ENCODE peak calls at places on chromosome 11, in six cellular contexts. M, H, N, F, R and B are unnamed samples.

GRCh38 chr11:61489833-61490585 is 18.5 kb upstream of the LRRC10B start:
- DNase-seq in M (peak), H (peak), N (no peak), F (no peak), R (peak), B (peak)

GRCh38 chr11:44567876-44568256 is 2.4 kb downstream of the CD82 start:
- DNase-seq in M (no peak), H (no peak), N (no peak), F (no peak), R (no peak), B (no peak)

GRCh38 chr11:92782806-92783205 is 186.6 kb upstream of the MTNR1B start:
- DNase-seq in M (no peak), H (no peak), N (no peak), F (no peak), R (no peak), B (no peak)

GRCh38 chr11:103661991-103662390 is 374.4 kb upstream of the DDI1 start:
- DNase-seq in M (no peak), H (no peak), N (no peak), F (no peak), R (no peak), B (no peak)

GRCh38 chr11:61840371-61840770 is 12.3 kb downstream of the FADS2 start:
- DNase-seq in M (no peak), H (no peak), N (no peak), F (no peak), R (no peak), B (no peak)

GRCh38 chr11:22276535-22276934 is 61.6 kb upstream of the SLC17A6 start:
- DNase-seq in M (no peak), H (no peak), N (no peak), F (no peak), R (no peak), B (no peak)

GRCh38 chr11:89175796-89176195 is 1.9 kb upstream of the TYR start:
- DNase-seq in M (peak), H (no peak), N (no peak), F (no peak), R (no peak), B (peak)

GRCh38 chr11:2590131-2590950 is 109.5 kb downstream of the KCNQ1OT1 start:
- DNase-seq in M (no peak), H (no peak), N (no peak), F (no peak), R (no peak), B (no peak)

GRCh38 chr11:129593098-129593497 is 217.4 kb downstream of the BARX2 start:
- DNase-seq in M (peak), H (no peak), N (peak), F (no peak), R (peak), B (peak)

GRCh38 chr11:72349616-72350218 is 84.6 kb downstream of the CLPB start:
- DNase-seq in M (no peak), H (no peak), N (no peak), F (peak), R (no peak), B (no peak)

GRCh38 chr11:122655527-122656072 is at the start of gene UBASH3B:
- DNase-seq in M (peak), H (peak), N (peak), F (peak), R (peak), B (peak)

GRCh38 chr11:43649921-43650320 is 30.6 kb upstream of the HSD17B12 start:
- DNase-seq in M (no peak), H (no peak), N (no peak), F (no peak), R (no peak), B (no peak)

GRCh38 chr11:119491753-119492455 is 68.9 kb upstream of the THY1 start:
- DNase-seq in M (peak), H (no peak), N (no peak), F (no peak), R (peak), B (peak)

GRCh38 chr11:76769645-76770586 is 13.2 kb upstream of the TSKU start:
- DNase-seq in M (no peak), H (peak), N (peak), F (no peak), R (peak), B (no peak)

DNA sequence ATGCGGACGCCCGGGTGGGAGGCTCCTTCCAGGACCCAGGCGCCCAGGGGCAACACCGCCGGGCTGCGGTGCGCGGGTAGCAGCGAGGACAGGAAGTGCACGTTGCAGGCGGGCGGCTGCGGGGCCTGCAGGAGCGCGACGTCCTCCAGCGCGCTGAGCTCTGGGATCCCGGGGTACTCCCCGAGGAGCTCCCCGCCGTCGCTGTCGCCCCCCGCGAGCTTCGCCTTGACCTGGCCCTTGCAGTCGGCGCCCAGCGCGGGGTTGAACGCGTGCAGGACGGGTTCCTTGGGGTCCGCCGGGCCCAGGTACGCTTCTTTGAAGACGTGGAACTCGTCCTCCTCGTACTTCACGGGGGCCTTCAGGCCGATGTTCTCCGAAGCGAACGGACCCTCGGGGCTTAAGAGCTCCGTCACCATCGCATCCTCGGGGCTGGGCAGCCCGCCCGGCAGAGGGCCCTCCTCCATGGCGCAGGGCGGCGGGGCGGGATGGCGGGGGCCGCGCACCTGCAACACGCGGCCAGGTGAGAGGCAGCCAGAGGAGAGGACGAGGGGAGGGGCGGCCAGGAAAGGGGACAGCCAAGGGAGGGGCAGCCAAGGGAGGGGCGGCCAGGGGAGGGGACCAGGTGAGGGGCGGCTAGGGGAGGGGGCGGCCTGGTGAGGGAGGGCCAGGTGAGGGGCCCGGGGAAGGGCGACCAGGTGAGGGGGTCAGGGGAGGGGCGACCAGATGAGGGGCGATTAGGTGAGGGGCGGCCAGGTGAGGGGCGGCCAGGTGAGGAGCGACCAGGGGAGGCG is 928 bp downstream of the TESMIN start:
- DNase-seq in M (peak), H (no peak), N (no peak), F (no peak), R (no peak), B (no peak)
- TF ChIP-seq EZH2 in M (no peak), H (no peak), N (no peak), F (no peak), R (no peak), B (no peak)

DNA sequence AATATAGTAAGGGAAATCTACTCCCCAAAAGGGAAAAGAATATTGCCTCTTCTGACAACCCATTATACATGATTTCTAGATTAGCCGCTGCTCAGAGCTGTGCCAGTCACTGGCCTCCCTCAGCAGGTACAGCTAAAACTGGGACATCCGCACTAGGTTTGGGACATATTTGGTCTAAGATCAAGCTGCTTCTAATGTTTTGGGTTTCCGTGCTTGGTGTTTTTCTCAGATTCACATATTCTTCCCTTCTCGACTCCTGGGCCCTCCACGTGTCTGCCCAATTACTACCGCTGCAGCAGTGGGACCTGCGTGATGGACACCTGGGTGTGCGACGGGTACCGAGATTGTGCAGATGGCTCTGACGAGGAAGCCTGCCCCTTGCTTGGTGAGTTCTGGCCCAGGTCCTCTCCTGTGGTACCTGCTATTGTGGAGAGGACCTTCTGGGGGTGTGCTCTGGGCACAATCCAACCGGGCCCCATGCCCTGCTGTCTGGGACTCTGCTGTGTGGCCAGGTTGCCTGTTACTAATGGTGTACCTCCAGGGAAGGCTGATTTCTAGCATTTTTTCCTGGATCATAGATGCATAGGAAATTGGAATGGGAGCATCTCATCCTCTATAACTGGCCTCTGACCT is 138.1 kb upstream of the SORL1-AS1 start:
- DNase-seq in M (no peak), H (no peak), N (no peak), F (no peak), R (no peak), B (no peak)
- H3K4me3 ChIP-seq in M (no peak), H (no peak), N (no peak), F (no peak), R (no peak), B (no peak)

GRCh38 chr11:77819411-77819920 is 1.1 kb downstream of the RSF1 start:
- DNase-seq in M (peak), H (peak), N (peak), F (peak), R (peak), B (peak)

GRCh38 chr11:77819921-77820564 is 479 bp downstream of the RSF1 start:
- DNase-seq in M (peak), H (peak), N (peak), F (peak), R (peak), B (peak)

GRCh38 chr11:77820565-77821348 is at the start of the genes AAMDC and RSF1:
- DNase-seq in M (peak), H (peak), N (peak), F (peak), R (peak), B (peak)

GRCh38 chr11:77823775-77824174 is 2.8 kb downstream of the AAMDC start:
- DNase-seq in M (no peak), H (peak), N (no peak), F (no peak), R (no peak), B (no peak)

GRCh38 chr11:77821349-77821851 is 456 bp downstream of the AAMDC start:
- DNase-seq in M (peak), H (peak), N (peak), F (peak), R (peak), B (peak)
- H3K27ac ChIP-seq in M (peak), H (peak), N (peak), F (peak), R (no peak), B (peak)

GRCh38 chr11:66904055-66904454 is 47.2 kb downstream of the LRFN4 start:
- DNase-seq in M (no peak), H (no peak), N (peak), F (no peak), R (peak), B (no peak)

GRCh38 chr11:66904561-66904960 is 47.7 kb downstream of the LRFN4 start:
- DNase-seq in M (no peak), H (no peak), N (no peak), F (no peak), R (peak), B (no peak)

GRCh38 chr11:66905631-66906030 is 48.8 kb downstream of the LRFN4 start:
- DNase-seq in M (no peak), H (no peak), N (no peak), F (no peak), R (no peak), B (no peak)

GRCh38 chr11:66904981-66905521 is 48.2 kb downstream of the LRFN4 start:
- DNase-seq in M (no peak), H (no peak), N (peak), F (no peak), R (no peak), B (no peak)

GRCh38 chr11:66902486-66903177 is 45.8 kb downstream of the LRFN4 start:
- DNase-seq in M (no peak), H (no peak), N (no peak), F (no peak), R (no peak), B (no peak)
- TF ChIP-seq EZH2 in M (no peak), H (no peak), N (no peak), F (no peak), R (no peak), B (no peak)